ENCODE peak calls at places on chromosome 17, in ten cellular contexts. B, Q, M, C, Y, P, J, V, E and H are unnamed samples.
A peak's percentile ranks its signal among the peaks of the same experiment; 100 is the strongest.

GRCh38 chr17:42283241-42284019 is 4.9 kb upstream of the STAT5A start:
- DNase-seq in B (peak; percentile 7), Q (peak; percentile 4), M (peak; percentile 48), C (peak; percentile 22), Y (peak; percentile 27), P (no peak), J (peak; percentile 67), V (no peak), E (no peak), H (peak; percentile 30)

GRCh38 chr17:74493381-74493833 is 27.0 kb downstream of the CD300A start:
- DNase-seq in B (peak; percentile 49), Q (peak; percentile 76), M (peak; percentile 81), C (peak; percentile 78), Y (peak; percentile 71), P (peak; percentile 87), J (peak; percentile 57), V (no peak), E (peak; percentile 86), H (peak; percentile 72)

GRCh38 chr17:337866-338265 is 14.7 kb downstream of the RPH3AL start:
- DNase-seq in B (no peak), Q (no peak), M (no peak), C (no peak), Y (peak; percentile 28), P (peak; percentile 18), J (no peak), V (no peak), E (no peak), H (no peak)

GRCh38 chr17:10062757-10063385 is 135.5 kb downstream of the GAS7 start:
- DNase-seq in B (peak; percentile 18), Q (no peak), M (peak; percentile 59), C (no peak), Y (no peak), P (peak; percentile 80), J (no peak), V (no peak), E (no peak), H (no peak)

GRCh38 chr17:76398523-76399174 is 14.2 kb downstream of the SPHK1 start:
- DNase-seq in B (no peak), Q (no peak), M (no peak), C (no peak), Y (peak; percentile 42), P (no peak), J (no peak), V (no peak), E (no peak), H (no peak)

GRCh38 chr17:67624886-67625656 is 92.7 kb upstream of the NOL11 start:
- DNase-seq in B (no peak), Q (no peak), M (no peak), C (no peak), Y (no peak), P (no peak), J (no peak), V (no peak), E (no peak), H (no peak)

GRCh38 chr17:80894726-80895125 is 96.9 kb upstream of the CHMP6 start:
- DNase-seq in B (no peak), Q (no peak), M (no peak), C (no peak), Y (no peak), P (no peak), J (no peak), V (no peak), E (no peak), H (no peak)

GRCh38 chr17:81553616-81554181 is 1.5 kb upstream of the FAAP100 start:
- DNase-seq in B (peak; percentile 72), Q (no peak), M (no peak), C (no peak), Y (peak; percentile 67), P (no peak), J (no peak), V (no peak), E (peak; percentile 85), H (no peak)

GRCh38 chr17:80861892-80862291 is 129.7 kb upstream of the CHMP6 start:
- DNase-seq in B (no peak), Q (no peak), M (peak; percentile 81), C (no peak), Y (no peak), P (peak; percentile 67), J (no peak), V (no peak), E (peak; percentile 55), H (peak; percentile 46)

GRCh38 chr17:28684963-28685362 is 23.0 kb downstream of the SUPT6H start:
- DNase-seq in B (no peak), Q (peak; percentile 58), M (peak; percentile 79), C (no peak), Y (peak; percentile 66), P (no peak), J (no peak), V (no peak), E (peak; percentile 63), H (no peak)

GRCh38 chr17:7640783-7641182 is 9.9 kb upstream of the ATP1B2 start:
- DNase-seq in B (no peak), Q (no peak), M (no peak), C (no peak), Y (no peak), P (no peak), J (no peak), V (no peak), E (no peak), H (no peak)

GRCh38 chr17:37605813-37606505 is 3.3 kb downstream of the SYNRG start:
- DNase-seq in B (no peak), Q (no peak), M (no peak), C (no peak), Y (no peak), P (no peak), J (no peak), V (no peak), E (no peak), H (no peak)

GRCh38 chr17:2724783-2725164 is 13.2 kb upstream of the CLUH start:
- DNase-seq in B (no peak), Q (no peak), M (no peak), C (peak; percentile 46), Y (no peak), P (no peak), J (no peak), V (no peak), E (peak; percentile 77), H (peak; percentile 52)

GRCh38 chr17:61404702-61405046 is 5.0 kb downstream of the TBX2 start:
- DNase-seq in B (no peak), Q (no peak), M (peak; percentile 62), C (no peak), Y (peak; percentile 27), P (peak; percentile 59), J (no peak), V (no peak), E (no peak), H (peak; percentile 49)
- H3K4me1 ChIP-seq in B (no peaks in the 10 kb centered on the region), Q (peaks cover 39% of the 10 kb centered on the region), M (peaks cover 53% of the 10 kb centered on the region), C (peaks cover 22% of the 10 kb centered on the region), Y (peaks cover 3% of the 10 kb centered on the region), P (peaks cover 37% of the 10 kb centered on the region), J (no peaks in the 10 kb centered on the region), V (peaks cover 36% of the 10 kb centered on the region), E (peaks cover 8% of the 10 kb centered on the region), H (no peaks in the 10 kb centered on the region)

DNA sequence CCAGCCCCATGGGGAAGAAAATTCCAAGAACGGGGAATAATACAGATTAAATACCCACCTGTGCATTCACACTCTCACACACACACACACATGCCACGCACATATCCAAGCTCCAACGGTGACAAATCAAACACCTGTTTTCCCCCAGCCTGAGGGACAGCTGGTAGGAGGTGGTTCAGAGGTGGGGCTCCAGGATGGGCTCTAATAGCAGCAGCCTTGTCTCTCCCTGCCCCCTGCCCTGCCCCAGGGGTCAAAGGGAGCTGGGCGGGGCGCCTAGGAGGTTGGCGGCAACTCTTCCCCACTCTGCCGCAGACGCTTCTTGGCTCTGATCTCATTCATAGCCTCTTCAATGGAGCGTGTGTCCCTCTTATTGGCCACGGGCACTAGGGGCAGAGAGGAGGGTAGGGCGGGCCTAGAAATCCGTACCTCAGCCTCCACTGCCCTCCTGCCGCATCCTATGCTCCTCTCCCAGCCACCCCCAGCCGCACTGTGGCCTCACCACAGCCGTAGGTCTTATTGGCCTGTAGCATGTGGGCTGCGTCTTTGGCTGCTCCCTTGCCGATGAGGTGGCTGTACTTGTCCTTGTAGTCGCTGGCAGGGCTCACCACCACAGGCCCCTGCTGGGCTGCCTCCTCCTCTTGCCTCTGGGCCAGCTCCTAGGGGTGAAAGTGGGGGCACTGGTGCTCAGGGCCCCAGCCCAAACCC is 8.2 kb downstream of the SPAG7 start:
- DNase-seq in B (no peak), Q (no peak), M (no peak), C (no peak), Y (no peak), P (no peak), J (no peak), V (no peak), E (no peak), H (no peak)
- TF ChIP-seq POLR2A in B (no peak), Q (no peak), M (no peak), C (no peak), Y (no peak), P (no peak), J (no peak), V (no peak), E (no peak), H (no peak)

GRCh38 chr17:79728908-79729471 is 1.8 kb upstream of the ENPP7 start:
- DNase-seq in B (no peak), Q (no peak), M (no peak), C (no peak), Y (no peak), P (peak; percentile 88), J (no peak), V (no peak), E (no peak), H (no peak)
- H3K4me3 ChIP-seq in B (no peak overlapping the region), Q (no peak overlapping the region), M (peak overlapping the region; percentile 43), C (peak overlapping the region; percentile 48), Y (no peak overlapping the region), P (no peak overlapping the region), J (peak overlapping the region; percentile 28), V (no peak overlapping the region), E (no peak overlapping the region), H (peak overlapping the region; percentile 37)

DNA sequence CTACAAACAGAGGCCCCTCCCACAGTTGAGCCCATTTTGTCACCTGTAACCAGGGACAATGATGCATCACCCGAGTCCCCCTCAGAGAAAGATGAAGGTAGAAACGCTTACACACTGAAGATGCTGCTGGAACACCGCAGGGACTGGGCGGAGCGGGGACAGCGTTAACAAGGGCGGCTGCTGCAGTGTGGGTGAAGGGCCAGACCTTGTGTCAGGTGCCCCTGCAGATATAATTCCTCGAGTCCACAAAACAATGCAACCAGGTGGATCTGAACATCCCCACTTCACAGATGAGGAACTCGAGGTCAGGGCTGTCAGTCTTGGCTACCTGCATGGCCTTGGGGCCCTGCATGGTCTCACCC is 6.3 kb upstream of the MAPK7 start:
- DNase-seq in B (peak; percentile 11), Q (peak; percentile 5), M (peak; percentile 17), C (no peak), Y (no peak), P (no peak), J (no peak), V (no peak), E (no peak), H (no peak)
- H3K4me1 ChIP-seq in B (no peaks in the 10 kb centered on the region), Q (peaks cover 2% of the 10 kb centered on the region), M (peaks cover 3% of the 10 kb centered on the region), C (no peaks in the 10 kb centered on the region), Y (peaks cover 2% of the 10 kb centered on the region), P (peaks cover 20% of the 10 kb centered on the region), J (no peaks in the 10 kb centered on the region), V (no peaks in the 10 kb centered on the region), E (peaks cover 23% of the 10 kb centered on the region), H (peaks cover 3% of the 10 kb centered on the region)